ENCODE peak calls at places on chromosomes 7 and 10, in five cellular contexts. W is hepatocyte, G is cardiac muscle cell, U is endothelial cell, F is AG08395. Y is an unnamed sample.

GRCh38 chr10:70668454-70668970 is 3.8 kb upstream of the ADAMTS14 start:
- DNase-seq in W (no peak), G (no peak), U (no peak), F (no peak), Y (no peak)

GRCh38 chr7:92751902-92752901 is 84.2 kb downstream of the CDK6 start:
- DNase-seq in W (peak; percentile 32), G (no peak), U (no peak), F (peak; percentile 69), Y (peak; percentile 60)

GRCh38 chr7:97503367-97504094 is 228.4 kb upstream of the TAC1 start:
- DNase-seq in W (no peak), G (no peak), U (no peak), F (no peak), Y (no peak)

GRCh38 chr10:14822879-14823755 is 14.7 kb downstream of the CDNF start:
- DNase-seq in W (peak; percentile 47), G (peak; percentile 44), U (peak; percentile 35), F (peak; percentile 66), Y (peak; percentile 75)

GRCh38 chr7:3028071-3028766 is 15.4 kb downstream of the CARD11 start:
- DNase-seq in W (peak; percentile 53), G (no peak), U (no peak), F (no peak), Y (no peak)

GRCh38 chr7:132061931-132062330 is 505.5 kb upstream of the PODXL start:
- DNase-seq in W (no peak), G (no peak), U (no peak), F (peak; percentile 70), Y (peak; percentile 68)

GRCh38 chr10:61992683-61993629 is 91.5 kb downstream of the ARID5B start:
- DNase-seq in W (peak; percentile 58), G (no peak), U (no peak), F (peak; percentile 80), Y (peak; percentile 82)

GRCh38 chr10:62699148-62699547 is 105.4 kb upstream of the ADO start:
- DNase-seq in W (no peak), G (no peak), U (no peak), F (no peak), Y (no peak)

GRCh38 chr7:148037049-148037448 is 553.5 kb upstream of the C7orf33 start:
- DNase-seq in W (no peak), G (no peak), U (no peak), F (no peak), Y (no peak)

GRCh38 chr7:130090745-130091532 is 20.6 kb downstream of the KLHDC10 start:
- DNase-seq in W (no peak), G (no peak), U (no peak), F (no peak), Y (no peak)